ENCODE peak calls at places on chromosomes 6 and 20, in eight cellular contexts. A is progenitor cell of endocrine pancreas; R is cardiac muscle cell; W is NB4; Z is GM20000; H is tibial nerve; P is AG09309; J is CD8-positive, alpha-beta T cell. U is an unnamed sample.

GRCh38 chr6:128919412-128919811 is 36.5 kb downstream of the LAMA2 start:
- DNase-seq in P (peak), Z (no peak), J (no peak), A (no peak), R (no peak), H (no peak), W (no peak), U (no peak)

GRCh38 chr20:52303281-52303950 is 111.8 kb upstream of the ZFP64 start:
- DNase-seq in H (no peak), A (no peak), Z (no peak), P (no peak), R (no peak), J (no peak), W (no peak), U (no peak)

GRCh38 chr6:4973972-4974885 is 29.6 kb downstream of the RPP40 start:
- DNase-seq in W (no peak), P (peak), Z (no peak), H (peak), R (peak), J (no peak), A (no peak), U (no peak)

GRCh38 chr6:89281779-89282246 is 33.3 kb downstream of the GABRR2 start:
- DNase-seq in Z (peak), H (no peak), J (peak), A (no peak), R (peak), W (peak), P (no peak), U (no peak)

GRCh38 chr20:8155848-8156602 is 24.0 kb downstream of the PLCB1 start:
- DNase-seq in A (no peak), Z (no peak), H (no peak), R (no peak), J (no peak), P (no peak), W (no peak), U (no peak)

GRCh38 chr6:31952890-31953289 is 5.9 kb downstream of the NELFE start:
- DNase-seq in J (no peak), Z (no peak), A (no peak), W (no peak), H (no peak), P (no peak), R (no peak), U (no peak)

GRCh38 chr20:29319725-29320124 is 1937.7 kb upstream of the DEFB115 start:
- DNase-seq in A (no peak), P (no peak), Z (no peak), R (no peak), W (no peak), J (peak), H (no peak), U (no peak)

GRCh38 chr20:63273635-63274380 is 1.2 kb downstream of the ARFGAP1 start:
- DNase-seq in W (peak), J (no peak), H (no peak), P (peak), R (peak), A (no peak), Z (no peak), U (no peak)

GRCh38 chr20:49319204-49319809 is 41.5 kb upstream of the ZNFX1 start:
- DNase-seq in A (no peak), Z (no peak), W (no peak), P (no peak), R (no peak), J (no peak), H (no peak), U (no peak)

GRCh38 chr20:62984666-62985065 is 22.1 kb downstream of the BHLHE23 start:
- DNase-seq in R (no peak), J (no peak), A (no peak), W (no peak), P (no peak), Z (no peak), H (no peak), U (no peak)

GRCh38 chr6:169487579-169488205 is 214.1 kb downstream of the WDR27 start:
- DNase-seq in P (no peak), J (no peak), A (no peak), R (peak), W (no peak), Z (no peak), H (no peak), U (no peak)

GRCh38 chr20:1509237-1509636 is 18.0 kb upstream of the SIRPB2 start:
- DNase-seq in W (peak), Z (peak), R (peak), A (no peak), P (no peak), H (no peak), J (peak), U (no peak)

GRCh38 chr20:40186826-40187225 is 502.2 kb downstream of the MAFB start:
- DNase-seq in W (no peak), H (no peak), R (no peak), J (no peak), P (no peak), A (no peak), Z (no peak), U (no peak)

GRCh38 chr20:38304845-38305447 is 990 bp downstream of the BPI start:
- DNase-seq in R (peak), W (peak), H (no peak), J (no peak), Z (peak), A (no peak), P (no peak), U (no peak)

GRCh38 chr6:4644962-4645361 is 131.2 kb upstream of the CDYL start:
- DNase-seq in J (no peak), W (peak), P (no peak), H (no peak), R (no peak), A (no peak), Z (no peak), U (no peak)

GRCh38 chr6:68635412-68635705 is 277 bp downstream of the ADGRB3 start:
- DNase-seq in Z (no peak), H (no peak), R (no peak), J (no peak), A (no peak), W (no peak), P (no peak), U (no peak)

GRCh38 chr6:85419046-85419759 is 30.7 kb upstream of the NT5E start:
- DNase-seq in W (no peak), P (no peak), R (peak), Z (peak), J (no peak), H (no peak), A (no peak), U (no peak)

GRCh38 chr6:24980507-24981384 is 45.0 kb upstream of the RIPOR2 start:
- DNase-seq in W (no peak), P (no peak), A (no peak), H (no peak), R (peak), J (no peak), Z (no peak), U (no peak)

GRCh38 chr6:4588581-4588980 is 187.6 kb upstream of the CDYL start:
- DNase-seq in Z (no peak), W (no peak), A (no peak), P (no peak), J (no peak), R (no peak), H (no peak), U (no peak)

GRCh38 chr6:47357827-47358226 is 48.1 kb upstream of the TNFRSF21 start:
- DNase-seq in P (no peak), H (no peak), W (no peak), A (no peak), R (no peak), J (no peak), Z (no peak), U (no peak)

GRCh38 chr20:22402990-22403859 is 181.1 kb downstream of the FOXA2 start:
- DNase-seq in A (no peak), Z (no peak), W (no peak), J (no peak), H (no peak), R (peak), P (no peak), U (no peak)

GRCh38 chr20:53828673-53829085 is 235.0 kb upstream of the ZNF217 start:
- DNase-seq in Z (no peak), H (peak), R (peak), P (peak), A (no peak), W (peak), J (no peak), U (no peak)

GRCh38 chr6:88704980-88705379 is 258.4 kb downstream of the RNGTT start:
- DNase-seq in A (no peak), Z (no peak), R (no peak), J (no peak), W (no peak), H (no peak), P (peak), U (no peak)

GRCh38 chr6:32244270-32244669 is 20.4 kb upstream of the NOTCH4 start:
- DNase-seq in H (peak), J (no peak), A (no peak), W (no peak), R (peak), Z (no peak), P (no peak), U (no peak)

GRCh38 chr6:33837971-33838665 is 34.3 kb upstream of the MLN start:
- DNase-seq in P (no peak), A (no peak), J (no peak), Z (no peak), H (no peak), R (peak), W (peak), U (no peak)
- TF ChIP-seq CTCF in P (no peak), A (no peak), J (no peak), Z (no peak), H (no peak), R (no peak), W (no peak), U (no peak)

GRCh38 chr6:166614589-166614988 is 12.5 kb downstream of the RPS6KA2 start:
- DNase-seq in A (no peak), W (peak), R (peak), Z (no peak), J (no peak), P (no peak), H (no peak), U (no peak)

GRCh38 chr6:166615059-166615770 is 11.8 kb downstream of the RPS6KA2 start:
- DNase-seq in H (no peak), R (peak), P (no peak), W (no peak), A (no peak), Z (no peak), J (no peak), U (no peak)

GRCh38 chr6:166616261-166617226 is 10.5 kb downstream of the RPS6KA2 start:
- DNase-seq in R (no peak), P (no peak), A (no peak), H (no peak), J (no peak), Z (no peak), W (no peak), U (no peak)

GRCh38 chr6:166612471-166612881 is 14.6 kb downstream of the RPS6KA2 start:
- DNase-seq in R (no peak), A (no peak), J (no peak), H (no peak), W (no peak), Z (no peak), P (no peak), U (no peak)

DNA sequence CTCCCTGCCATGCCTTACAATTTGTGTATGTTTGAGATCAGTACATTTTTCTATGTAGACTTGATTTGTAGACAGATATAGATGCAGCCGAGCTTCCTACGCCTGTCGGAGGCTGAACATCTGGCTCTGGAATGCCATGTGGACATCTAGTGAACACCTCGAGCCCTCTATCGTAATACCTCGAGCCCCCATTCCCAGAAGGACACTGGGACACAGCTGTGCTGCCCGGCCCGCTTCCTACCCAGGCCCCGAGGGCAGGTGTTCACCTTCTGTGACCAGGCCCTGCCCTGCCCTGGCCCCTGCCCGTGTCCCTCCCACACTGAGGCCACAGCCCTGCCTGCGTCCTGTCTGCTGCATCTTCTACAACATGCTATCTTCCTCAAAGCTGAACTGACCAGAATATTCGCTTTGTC is 12.9 kb downstream of the RPS6KA2 start:
- DNase-seq in H (no peak), R (no peak), P (no peak), W (no peak), Z (no peak), J (no peak), A (no peak), U (no peak)
- TF ChIP-seq CTCF in H (no peak), R (no peak), P (no peak), W (no peak), Z (no peak), J (no peak), A (no peak), U (no peak)

DNA sequence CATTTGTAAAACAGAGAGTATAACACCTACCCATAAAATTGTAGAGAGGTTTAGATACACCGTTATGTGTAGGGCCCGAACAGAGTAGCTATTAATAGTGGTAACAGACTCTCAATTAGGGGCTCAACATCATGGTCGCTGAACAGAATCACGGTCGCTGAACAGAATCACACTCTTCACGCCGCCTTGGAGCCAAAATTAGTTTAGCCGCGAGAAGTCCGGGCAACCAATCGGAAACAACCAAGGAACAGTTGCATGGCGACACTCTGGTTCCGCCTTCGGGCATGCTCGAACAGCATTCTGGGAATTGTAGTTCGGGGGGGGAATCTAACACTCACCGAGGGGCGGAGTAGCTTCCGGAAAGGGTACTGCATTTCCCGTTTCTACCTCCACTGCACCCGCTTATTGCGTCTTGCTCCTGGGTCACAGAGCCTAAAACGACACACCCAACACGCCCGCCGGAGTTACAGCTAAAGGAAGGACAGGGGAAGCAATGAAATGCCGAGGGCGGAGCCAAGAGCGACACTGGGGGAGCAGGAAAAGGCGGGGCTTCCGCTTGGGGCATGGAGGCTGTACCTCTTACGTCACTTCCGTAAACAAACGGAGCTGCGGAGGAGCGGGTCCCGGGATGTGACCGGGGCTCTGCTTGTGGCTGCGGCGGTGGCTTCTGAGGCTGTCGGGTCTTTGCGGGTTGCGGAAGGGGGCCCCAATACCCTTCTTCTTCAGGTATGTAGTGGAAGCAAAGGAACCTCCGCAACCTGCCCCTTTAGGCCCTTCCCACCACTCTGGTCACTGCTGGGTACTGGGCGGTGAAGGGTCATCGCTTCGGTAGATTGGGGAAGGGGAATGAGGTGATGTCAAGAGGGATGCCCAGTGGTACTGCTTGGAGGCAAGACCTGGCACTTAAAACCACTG is at the start of gene CCDC28A:
- DNase-seq in P (peak), Z (peak), R (peak), H (peak), W (peak), A (peak), J (peak), U (peak)
- TF ChIP-seq CTCF in P (no peak), Z (no peak), R (no peak), H (no peak), W (no peak), A (no peak), J (no peak), U (no peak)

DNA sequence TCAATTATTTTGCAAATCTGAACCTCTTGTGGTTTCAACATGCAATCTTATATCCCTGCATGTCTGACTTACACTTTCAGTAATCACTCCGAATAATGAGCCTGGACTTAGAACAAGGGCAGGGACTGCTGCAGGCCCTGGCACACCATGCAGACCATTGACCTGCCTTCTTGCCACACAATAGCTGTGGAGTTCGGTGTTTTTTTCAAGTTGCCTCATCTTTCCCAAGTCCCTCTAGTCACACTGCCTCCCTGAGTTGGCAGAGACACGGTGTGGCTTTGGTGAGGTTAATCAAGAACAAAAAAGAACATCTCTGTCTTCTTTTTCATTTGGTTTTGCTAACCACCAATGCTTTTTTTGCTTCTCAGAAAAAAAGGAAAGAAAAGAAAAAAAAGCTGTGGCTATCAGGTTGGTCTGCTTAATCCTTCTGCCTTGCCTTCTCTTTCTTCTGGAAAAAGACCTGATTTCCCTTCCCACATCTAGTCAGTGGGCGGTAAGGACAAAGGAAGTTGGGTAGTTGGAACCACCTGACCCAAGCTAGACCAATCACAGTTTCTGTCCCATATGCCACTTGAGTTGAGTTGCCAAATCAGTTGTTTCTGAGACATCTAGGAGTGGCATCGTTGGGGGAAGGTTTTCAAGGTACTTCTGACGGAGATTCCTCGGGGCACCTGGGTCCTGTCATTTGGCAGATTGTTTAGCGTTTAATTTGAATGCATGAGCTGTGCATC is 55.9 kb upstream of the TASP1 start:
- DNase-seq in J (no peak), A (no peak), Z (no peak), W (no peak), R (peak), P (peak), H (no peak), U (no peak)
- TF ChIP-seq CTCF in J (no peak), A (no peak), Z (no peak), W (no peak), R (no peak), P (no peak), H (no peak), U (no peak)

GRCh38 chr20:33753763-33754162 is 22.0 kb downstream of the ZNF341 start:
- DNase-seq in J (no peak), H (no peak), A (no peak), P (no peak), R (no peak), Z (no peak), W (no peak), U (no peak)

GRCh38 chr20:33746325-33746998 is 14.7 kb downstream of the ZNF341 start:
- DNase-seq in H (no peak), P (no peak), J (no peak), A (no peak), W (no peak), R (no peak), Z (no peak), U (no peak)

GRCh38 chr20:33757046-33757445 is 25.2 kb downstream of the ZNF341 start:
- DNase-seq in R (no peak), H (no peak), Z (no peak), P (no peak), J (no peak), W (no peak), A (no peak), U (no peak)

GRCh38 chr20:33753143-33753542 is 21.3 kb downstream of the ZNF341 start:
- DNase-seq in W (no peak), J (no peak), Z (no peak), H (no peak), R (no peak), A (no peak), P (no peak), U (no peak)

GRCh38 chr20:33751775-33752174 is 20.0 kb downstream of the ZNF341 start:
- DNase-seq in H (no peak), P (no peak), W (no peak), R (no peak), J (no peak), A (no peak), Z (no peak), U (no peak)
- TF ChIP-seq CTCF in H (no peak), P (no peak), W (no peak), R (no peak), J (no peak), A (no peak), Z (no peak), U (no peak)

DNA sequence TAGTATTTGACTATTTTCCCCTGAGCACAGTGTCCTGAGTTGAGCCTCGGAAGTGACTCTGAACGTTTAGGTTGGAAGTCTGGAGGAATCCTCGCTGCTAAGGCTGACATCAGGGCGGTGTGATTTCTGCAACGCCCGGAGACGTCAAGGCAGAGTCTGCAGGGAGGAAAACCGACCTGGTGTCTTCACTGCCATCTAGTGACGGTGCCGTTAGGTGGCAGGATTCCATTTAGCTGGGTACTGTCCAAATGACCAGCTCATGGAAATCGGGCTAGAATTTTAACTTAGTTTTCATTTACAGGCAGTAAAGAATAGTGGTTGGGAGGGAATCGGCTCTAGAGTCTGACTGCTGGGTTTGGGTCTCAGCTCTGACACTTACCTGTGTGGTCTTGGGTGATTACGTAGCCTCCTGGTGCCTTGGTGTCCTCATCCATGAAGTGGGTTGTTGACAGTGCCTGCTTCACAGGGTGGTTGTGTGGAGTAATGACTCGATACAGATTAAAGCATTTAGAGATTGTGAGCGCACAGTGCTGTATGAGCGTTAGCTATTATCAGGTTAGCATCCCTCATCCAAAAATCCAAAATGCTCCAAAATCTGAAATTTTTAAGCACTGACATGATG is 35.0 kb downstream of the FOXF2 start:
- DNase-seq in P (no peak), A (no peak), H (peak), W (peak), J (no peak), R (peak), Z (peak), U (peak)
- TF ChIP-seq CTCF in P (peak), A (peak), H (peak), W (peak), J (no peak), R (peak), Z (peak), U (peak)

DNA sequence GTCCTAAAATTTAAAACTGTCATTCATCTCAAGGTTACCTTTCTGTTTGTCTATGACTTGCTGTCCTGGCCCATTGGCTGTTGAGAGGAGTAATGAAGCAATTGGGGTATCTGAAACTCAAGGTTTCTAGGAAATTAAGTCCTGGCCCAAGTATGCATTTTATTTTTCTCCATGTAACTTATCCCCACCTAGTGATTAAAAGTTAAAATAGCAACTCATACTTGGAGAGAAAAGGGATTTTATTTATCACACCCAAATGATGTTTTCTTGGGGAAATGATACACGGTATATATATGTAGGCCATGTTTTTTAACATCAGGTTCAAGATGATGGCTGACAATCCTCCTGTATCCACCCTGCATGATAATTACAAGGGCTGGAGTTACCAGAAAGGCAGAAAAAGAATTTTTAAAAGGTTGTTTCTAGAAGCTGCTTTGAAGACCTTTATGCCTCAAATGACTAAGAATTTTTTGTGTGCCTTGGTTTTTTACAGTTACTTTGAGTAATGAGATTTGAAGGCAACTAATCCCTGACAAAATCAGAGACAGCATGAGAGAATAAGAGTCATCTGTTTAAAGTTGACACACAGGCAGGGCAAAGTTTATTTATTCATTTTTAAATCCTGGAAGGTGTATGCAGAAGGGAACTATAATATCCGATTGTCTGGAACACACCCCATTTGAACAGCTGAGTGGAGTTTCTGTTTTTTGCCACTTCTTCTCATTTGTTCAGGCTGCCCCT is 28.9 kb upstream of the C6orf58 start:
- DNase-seq in A (no peak), Z (no peak), H (no peak), J (no peak), R (peak), P (no peak), W (peak), U (no peak)
- TF ChIP-seq CTCF in A (no peak), Z (no peak), H (no peak), J (no peak), R (peak), P (no peak), W (no peak), U (peak)

U was measured in D721Med.